ENCODE peak calls at places on chromosomes 11 and 22, in ten cellular contexts. One of them, this sample, is unnamed.

GRCh38 chr11:128462189-128462588 is 125.2 kb downstream of the ETS1 start:
- DNase-seq in mammary epithelial cell: no peak
- DNase-seq in A549: no peak
- DNase-seq in body of pancreas: no peak
- DNase-seq in AG04450: no peak
- DNase-seq in heart left ventricle: no peak
- DNase-seq in IMR-90: no peak
- DNase-seq in psoas muscle: no peak
- DNase-seq in substantia nigra: no peak
- DNase-seq in CD8-positive, alpha-beta memory T cell: no peak
- DNase-seq in this sample: no peak

GRCh38 chr11:130166457-130166784 is 6.8 kb downstream of the ST14 start:
- DNase-seq in mammary epithelial cell: peak; percentile 99
- DNase-seq in A549: peak; percentile 87
- DNase-seq in body of pancreas: no peak
- DNase-seq in AG04450: peak; percentile 86
- DNase-seq in heart left ventricle: no peak
- DNase-seq in IMR-90: peak; percentile 99
- DNase-seq in psoas muscle: no peak
- DNase-seq in substantia nigra: no peak
- DNase-seq in CD8-positive, alpha-beta memory T cell: no peak
- DNase-seq in this sample: no peak

GRCh38 chr11:100753144-100753543 is 66.1 kb downstream of the ARHGAP42 start:
- DNase-seq in mammary epithelial cell: peak; percentile 62
- DNase-seq in A549: no peak
- DNase-seq in body of pancreas: no peak
- DNase-seq in AG04450: no peak
- DNase-seq in heart left ventricle: no peak
- DNase-seq in IMR-90: no peak
- DNase-seq in psoas muscle: no peak
- DNase-seq in substantia nigra: no peak
- DNase-seq in CD8-positive, alpha-beta memory T cell: no peak
- DNase-seq in this sample: peak; percentile 87

GRCh38 chr11:15711311-15711710 is 596.6 kb downstream of the INSC start:
- DNase-seq in mammary epithelial cell: no peak
- DNase-seq in A549: no peak
- DNase-seq in body of pancreas: no peak
- DNase-seq in AG04450: no peak
- DNase-seq in heart left ventricle: no peak
- DNase-seq in IMR-90: no peak
- DNase-seq in psoas muscle: no peak
- DNase-seq in substantia nigra: no peak
- DNase-seq in CD8-positive, alpha-beta memory T cell: no peak
- DNase-seq in this sample: peak; percentile 75

GRCh38 chr11:130214861-130215530 is 55.4 kb downstream of the ST14 start:
- DNase-seq in mammary epithelial cell: no peak
- DNase-seq in A549: no peak
- DNase-seq in body of pancreas: no peak
- DNase-seq in AG04450: no peak
- DNase-seq in heart left ventricle: no peak
- DNase-seq in IMR-90: no peak
- DNase-seq in psoas muscle: no peak
- DNase-seq in substantia nigra: no peak
- DNase-seq in CD8-positive, alpha-beta memory T cell: no peak
- DNase-seq in this sample: no peak

GRCh38 chr11:103338621-103339484 is 229.6 kb downstream of the DYNC2H1 start:
- DNase-seq in mammary epithelial cell: no peak
- DNase-seq in A549: no peak
- DNase-seq in body of pancreas: no peak
- DNase-seq in AG04450: no peak
- DNase-seq in heart left ventricle: no peak
- DNase-seq in IMR-90: peak; percentile 66
- DNase-seq in psoas muscle: no peak
- DNase-seq in substantia nigra: no peak
- DNase-seq in CD8-positive, alpha-beta memory T cell: no peak
- DNase-seq in this sample: peak; percentile 62

GRCh38 chr22:37094239-37094638 is 15.3 kb downstream of the TMPRSS6 start:
- DNase-seq in mammary epithelial cell: no peak
- DNase-seq in A549: no peak
- DNase-seq in body of pancreas: no peak
- DNase-seq in AG04450: no peak
- DNase-seq in heart left ventricle: no peak
- DNase-seq in IMR-90: no peak
- DNase-seq in psoas muscle: no peak
- DNase-seq in substantia nigra: no peak
- DNase-seq in CD8-positive, alpha-beta memory T cell: no peak
- DNase-seq in this sample: no peak

GRCh38 chr11:118928108-118928869 is 2.6 kb upstream of the BCL9L start:
- DNase-seq in mammary epithelial cell: peak; percentile 92
- DNase-seq in A549: peak; percentile 91
- DNase-seq in body of pancreas: peak; percentile 96
- DNase-seq in AG04450: peak; percentile 78
- DNase-seq in heart left ventricle: peak; percentile 93
- DNase-seq in IMR-90: peak; percentile 92
- DNase-seq in psoas muscle: peak; percentile 91
- DNase-seq in substantia nigra: peak; percentile 91
- DNase-seq in CD8-positive, alpha-beta memory T cell: peak; percentile 96
- DNase-seq in this sample: peak; percentile 93

GRCh38 chr11:19832166-19832750 is 119.6 kb downstream of the NAV2 start:
- DNase-seq in mammary epithelial cell: no peak
- DNase-seq in A549: no peak
- DNase-seq in body of pancreas: no peak
- DNase-seq in AG04450: no peak
- DNase-seq in heart left ventricle: no peak
- DNase-seq in IMR-90: no peak
- DNase-seq in psoas muscle: no peak
- DNase-seq in substantia nigra: peak; percentile 57
- DNase-seq in CD8-positive, alpha-beta memory T cell: no peak
- DNase-seq in this sample: no peak
- H3K27ac ChIP-seq in mammary epithelial cell: no peak overlapping the region
- H3K27ac ChIP-seq in A549: no peak overlapping the region
- H3K27ac ChIP-seq in body of pancreas: no peak overlapping the region
- H3K27ac ChIP-seq in AG04450: no peak overlapping the region
- H3K27ac ChIP-seq in heart left ventricle: no peak overlapping the region
- H3K27ac ChIP-seq in IMR-90: no peak overlapping the region
- H3K27ac ChIP-seq in psoas muscle: no peak overlapping the region
- H3K27ac ChIP-seq in substantia nigra: no peak overlapping the region
- H3K27ac ChIP-seq in CD8-positive, alpha-beta memory T cell: no peak overlapping the region
- H3K27ac ChIP-seq in this sample: no peak overlapping the region

DNA sequence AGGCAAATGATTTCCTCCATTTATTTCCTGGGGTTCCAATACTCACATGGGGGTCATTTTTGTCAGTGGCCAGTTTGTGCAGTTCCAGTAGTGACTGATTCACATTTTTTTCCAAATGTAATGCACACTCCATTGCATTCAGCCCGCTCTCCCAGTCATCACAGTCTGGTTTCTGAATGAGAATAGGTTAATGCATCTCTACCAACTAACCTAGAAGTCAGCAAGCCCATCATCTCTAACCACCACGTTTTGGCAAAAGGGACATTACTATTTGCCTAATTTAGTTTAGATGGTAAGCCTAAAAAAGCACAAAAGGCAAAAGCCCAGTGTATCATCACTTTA is 2.5 kb downstream of the FTH1 start:
- DNase-seq in mammary epithelial cell: no peak
- DNase-seq in A549: no peak
- DNase-seq in body of pancreas: no peak
- DNase-seq in AG04450: no peak
- DNase-seq in heart left ventricle: no peak
- DNase-seq in IMR-90: no peak
- DNase-seq in psoas muscle: no peak
- DNase-seq in substantia nigra: no peak
- DNase-seq in CD8-positive, alpha-beta memory T cell: no peak
- DNase-seq in this sample: no peak
- H3K27ac ChIP-seq in mammary epithelial cell: no peak overlapping the region
- H3K27ac ChIP-seq in A549: peak overlapping the region; percentile 99
- H3K27ac ChIP-seq in body of pancreas: no peak overlapping the region
- H3K27ac ChIP-seq in AG04450: no peak overlapping the region
- H3K27ac ChIP-seq in heart left ventricle: peak overlapping the region; percentile 99
- H3K27ac ChIP-seq in IMR-90: no peak overlapping the region
- H3K27ac ChIP-seq in psoas muscle: peak overlapping the region; percentile 97
- H3K27ac ChIP-seq in substantia nigra: peak overlapping the region; percentile 96
- H3K27ac ChIP-seq in CD8-positive, alpha-beta memory T cell: peak overlapping the region; percentile 94
- H3K27ac ChIP-seq in this sample: peak overlapping the region; percentile 50

GRCh38 chr11:35138949-35139881 is at the start of gene CD44:
- DNase-seq in mammary epithelial cell: peak; percentile 89
- DNase-seq in A549: peak; percentile 83
- DNase-seq in body of pancreas: peak; percentile 87
- DNase-seq in AG04450: peak; percentile 73
- DNase-seq in heart left ventricle: peak; percentile 77
- DNase-seq in IMR-90: peak; percentile 86
- DNase-seq in psoas muscle: peak; percentile 70
- DNase-seq in substantia nigra: no peak
- DNase-seq in CD8-positive, alpha-beta memory T cell: peak; percentile 84
- DNase-seq in this sample: peak; percentile 71

GRCh38 chr11:35138058-35138457 is 913 bp upstream of the CD44 start:
- DNase-seq in mammary epithelial cell: no peak
- DNase-seq in A549: no peak
- DNase-seq in body of pancreas: no peak
- DNase-seq in AG04450: no peak
- DNase-seq in heart left ventricle: no peak
- DNase-seq in IMR-90: no peak
- DNase-seq in psoas muscle: no peak
- DNase-seq in substantia nigra: no peak
- DNase-seq in CD8-positive, alpha-beta memory T cell: no peak
- DNase-seq in this sample: no peak

GRCh38 chr11:35139883-35140282 is 912 bp downstream of the CD44 start:
- DNase-seq in mammary epithelial cell: no peak
- DNase-seq in A549: no peak
- DNase-seq in body of pancreas: peak; percentile 58
- DNase-seq in AG04450: no peak
- DNase-seq in heart left ventricle: no peak
- DNase-seq in IMR-90: no peak
- DNase-seq in psoas muscle: no peak
- DNase-seq in substantia nigra: no peak
- DNase-seq in CD8-positive, alpha-beta memory T cell: no peak
- DNase-seq in this sample: no peak

GRCh38 chr11:35136311-35136710 is 2.7 kb upstream of the CD44 start:
- DNase-seq in mammary epithelial cell: no peak
- DNase-seq in A549: no peak
- DNase-seq in body of pancreas: no peak
- DNase-seq in AG04450: no peak
- DNase-seq in heart left ventricle: no peak
- DNase-seq in IMR-90: no peak
- DNase-seq in psoas muscle: no peak
- DNase-seq in substantia nigra: no peak
- DNase-seq in CD8-positive, alpha-beta memory T cell: no peak
- DNase-seq in this sample: no peak

DNA sequence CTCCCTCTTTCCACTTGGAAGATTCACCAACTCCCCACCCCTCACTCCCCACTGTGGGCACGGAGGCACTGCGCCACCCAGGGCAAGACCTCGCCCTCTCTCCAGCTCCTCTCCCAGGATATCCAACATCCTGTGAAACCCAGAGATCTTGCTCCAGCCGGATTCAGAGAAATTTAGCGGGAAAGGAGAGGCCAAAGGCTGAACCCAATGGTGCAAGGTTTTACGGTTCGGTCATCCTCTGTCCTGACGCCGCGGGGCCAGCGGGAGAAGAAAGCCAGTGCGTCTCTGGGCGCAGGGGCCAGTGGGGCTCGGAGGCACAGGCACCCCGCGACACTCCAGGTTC is 394 bp upstream of the CD44 start:
- DNase-seq in mammary epithelial cell: no peak
- DNase-seq in A549: peak; percentile 51
- DNase-seq in body of pancreas: no peak
- DNase-seq in AG04450: no peak
- DNase-seq in heart left ventricle: no peak
- DNase-seq in IMR-90: no peak
- DNase-seq in psoas muscle: no peak
- DNase-seq in substantia nigra: no peak
- DNase-seq in CD8-positive, alpha-beta memory T cell: no peak
- DNase-seq in this sample: peak; percentile 68
- H3K27ac ChIP-seq in mammary epithelial cell: peak overlapping the region; percentile 95
- H3K27ac ChIP-seq in A549: peak overlapping the region; percentile 98
- H3K27ac ChIP-seq in body of pancreas: peak overlapping the region; percentile 87
- H3K27ac ChIP-seq in AG04450: peak overlapping the region; percentile 47
- H3K27ac ChIP-seq in heart left ventricle: peak overlapping the region; percentile 90
- H3K27ac ChIP-seq in IMR-90: peak overlapping the region; percentile 97
- H3K27ac ChIP-seq in psoas muscle: peak overlapping the region; percentile 58
- H3K27ac ChIP-seq in substantia nigra: no peak overlapping the region
- H3K27ac ChIP-seq in CD8-positive, alpha-beta memory T cell: peak overlapping the region; percentile 95
- H3K27ac ChIP-seq in this sample: no peak overlapping the region

GRCh38 chr11:86741489-86742435 is 58.6 kb upstream of the PRSS23 start:
- DNase-seq in mammary epithelial cell: peak; percentile 89
- DNase-seq in A549: peak; percentile 64
- DNase-seq in body of pancreas: no peak
- DNase-seq in AG04450: no peak
- DNase-seq in heart left ventricle: no peak
- DNase-seq in IMR-90: peak; percentile 95
- DNase-seq in psoas muscle: no peak
- DNase-seq in substantia nigra: no peak
- DNase-seq in CD8-positive, alpha-beta memory T cell: no peak
- DNase-seq in this sample: no peak

GRCh38 chr11:86740628-86741488 is 59.5 kb upstream of the PRSS23 start:
- DNase-seq in mammary epithelial cell: peak; percentile 88
- DNase-seq in A549: peak; percentile 77
- DNase-seq in body of pancreas: peak; percentile 66
- DNase-seq in AG04450: peak; percentile 88
- DNase-seq in heart left ventricle: peak; percentile 47
- DNase-seq in IMR-90: peak; percentile 98
- DNase-seq in psoas muscle: peak; percentile 26
- DNase-seq in substantia nigra: no peak
- DNase-seq in CD8-positive, alpha-beta memory T cell: no peak
- DNase-seq in this sample: peak; percentile 66

GRCh38 chr11:86745571-86745970 is 54.8 kb upstream of the PRSS23 start:
- DNase-seq in mammary epithelial cell: peak; percentile 47
- DNase-seq in A549: no peak
- DNase-seq in body of pancreas: no peak
- DNase-seq in AG04450: no peak
- DNase-seq in heart left ventricle: no peak
- DNase-seq in IMR-90: peak; percentile 36
- DNase-seq in psoas muscle: no peak
- DNase-seq in substantia nigra: no peak
- DNase-seq in CD8-positive, alpha-beta memory T cell: no peak
- DNase-seq in this sample: no peak

GRCh38 chr11:86743223-86744118 is 56.9 kb upstream of the PRSS23 start:
- DNase-seq in mammary epithelial cell: peak; percentile 99
- DNase-seq in A549: peak; percentile 78
- DNase-seq in body of pancreas: peak; percentile 46
- DNase-seq in AG04450: peak; percentile 91
- DNase-seq in heart left ventricle: no peak
- DNase-seq in IMR-90: peak; percentile 99
- DNase-seq in psoas muscle: peak; percentile 61
- DNase-seq in substantia nigra: no peak
- DNase-seq in CD8-positive, alpha-beta memory T cell: no peak
- DNase-seq in this sample: no peak

GRCh38 chr11:86742436-86742805 is 57.9 kb upstream of the PRSS23 start:
- DNase-seq in mammary epithelial cell: no peak
- DNase-seq in A549: no peak
- DNase-seq in body of pancreas: no peak
- DNase-seq in AG04450: no peak
- DNase-seq in heart left ventricle: no peak
- DNase-seq in IMR-90: no peak
- DNase-seq in psoas muscle: no peak
- DNase-seq in substantia nigra: no peak
- DNase-seq in CD8-positive, alpha-beta memory T cell: no peak
- DNase-seq in this sample: no peak
- H3K27ac ChIP-seq in mammary epithelial cell: peak overlapping the region; percentile 85
- H3K27ac ChIP-seq in A549: peak overlapping the region; percentile 93
- H3K27ac ChIP-seq in body of pancreas: no peak overlapping the region
- H3K27ac ChIP-seq in AG04450: peak overlapping the region; percentile 80
- H3K27ac ChIP-seq in heart left ventricle: peak overlapping the region; percentile 86
- H3K27ac ChIP-seq in IMR-90: peak overlapping the region; percentile 75
- H3K27ac ChIP-seq in psoas muscle: peak overlapping the region; percentile 75
- H3K27ac ChIP-seq in substantia nigra: no peak overlapping the region
- H3K27ac ChIP-seq in CD8-positive, alpha-beta memory T cell: no peak overlapping the region
- H3K27ac ChIP-seq in this sample: no peak overlapping the region